ENCODE peak calls at places on chromosomes 1 and 21, in eight cellular contexts. J is cardiac fibroblast, X is IMR-90, R is OCI-LY7, D is nephron progenitor cell, O is left lung, U is AG09309, E is upper lobe of left lung. B is an unnamed sample.

GRCh38 chr21:24829397-24829796 is 777.9 kb downstream of the MRPL39 start:
- DNase-seq in D (no peak), E (no peak), U (no peak), J (no peak), O (no peak), X (no peak), R (no peak), B (no peak)

GRCh38 chr1:240001177-240001740 is 90.4 kb upstream of the FMN2 start:
- DNase-seq in X (no peak), R (no peak), U (no peak), J (no peak), D (no peak), O (no peak), E (no peak), B (no peak)

GRCh38 chr1:150551784-150552691 is 2.8 kb downstream of the ADAMTSL4 start:
- DNase-seq in D (no peak), J (peak; percentile 94), R (no peak), E (peak; percentile 93), U (peak; percentile 73), O (peak; percentile 94), X (peak; percentile 92), B (peak; percentile 77)

GRCh38 chr1:10622896-10623295 is 148.1 kb downstream of the PEX14 start:
- DNase-seq in U (no peak), R (no peak), X (no peak), D (no peak), O (no peak), E (peak; percentile 8), J (no peak), B (no peak)

GRCh38 chr21:34938079-34938764 is 110.9 kb downstream of the RUNX1 start:
- DNase-seq in D (no peak), U (no peak), R (no peak), X (peak; percentile 45), E (no peak), O (no peak), J (peak; percentile 81), B (no peak)

GRCh38 chr1:94819584-94819944 is 593 bp upstream of the SLC44A3 start:
- DNase-seq in R (no peak), U (no peak), O (no peak), X (no peak), D (no peak), J (no peak), E (no peak), B (no peak)

GRCh38 chr1:168134132-168135041 is 2.3 kb downstream of the GPR161 start:
- DNase-seq in U (no peak), E (no peak), J (no peak), O (no peak), D (peak; percentile 13), X (no peak), R (no peak), B (no peak)

GRCh38 chr1:246065592-246065991 is 441.5 kb downstream of the SMYD3 start:
- DNase-seq in U (no peak), O (no peak), X (no peak), J (no peak), E (no peak), R (no peak), D (no peak), B (no peak)

GRCh38 chr1:27804791-27805190 is 25.8 kb upstream of the PPP1R8 start:
- DNase-seq in J (no peak), R (no peak), D (no peak), E (no peak), O (no peak), U (no peak), X (no peak), B (no peak)

DNA sequence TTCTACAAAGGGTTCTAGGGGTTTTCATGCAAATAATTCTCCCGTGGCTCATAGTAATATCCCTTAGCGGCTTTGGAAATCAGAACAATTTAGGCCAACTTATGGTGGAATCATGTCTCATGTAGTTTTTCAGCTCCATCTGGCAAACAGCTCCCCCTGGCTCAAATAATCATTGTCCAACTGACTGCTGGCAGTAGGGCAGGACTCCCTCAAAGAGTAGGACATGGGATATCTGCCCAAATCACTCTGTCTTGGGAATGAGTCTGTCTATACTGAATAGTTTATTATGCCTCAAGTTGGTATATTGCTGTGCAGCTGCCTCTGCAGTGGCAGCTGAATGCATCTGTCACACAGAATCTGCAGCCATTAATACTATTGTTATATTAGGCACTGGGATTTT is 255.7 kb downstream of the COL11A1 start:
- DNase-seq in X (peak; percentile 18), E (no peak), O (no peak), R (no peak), D (no peak), J (peak; percentile 17), U (no peak), B (no peak)
- TF ChIP-seq CTCF in X (peak; percentile 16), E (no peak), O (no peak), R (no peak), D (no peak), J (peak; percentile 23), U (peak; percentile 42), B (no peak)

GRCh38 chr1:220726634-220727033 is 21.5 kb upstream of the MTARC2 start:
- DNase-seq in J (no peak), U (no peak), O (no peak), D (no peak), E (no peak), R (no peak), X (no peak), B (no peak)
- TF ChIP-seq CTCF in J (peak; percentile 48), U (peak; percentile 6), O (no peak), D (peak; percentile 21), E (no peak), R (peak; percentile 48), X (peak; percentile 3), B (no peak)

GRCh38 chr1:233172201-233172600 is 123.3 kb downstream of the PCNX2 start:
- DNase-seq in U (peak; percentile 16), O (no peak), D (no peak), R (no peak), J (peak; percentile 70), X (peak; percentile 15), E (no peak), B (no peak)
- TF ChIP-seq CTCF in U (peak; percentile 42), O (peak; percentile 18), D (no peak), R (peak; percentile 25), J (peak; percentile 43), X (peak; percentile 20), E (no peak), B (no peak)

DNA sequence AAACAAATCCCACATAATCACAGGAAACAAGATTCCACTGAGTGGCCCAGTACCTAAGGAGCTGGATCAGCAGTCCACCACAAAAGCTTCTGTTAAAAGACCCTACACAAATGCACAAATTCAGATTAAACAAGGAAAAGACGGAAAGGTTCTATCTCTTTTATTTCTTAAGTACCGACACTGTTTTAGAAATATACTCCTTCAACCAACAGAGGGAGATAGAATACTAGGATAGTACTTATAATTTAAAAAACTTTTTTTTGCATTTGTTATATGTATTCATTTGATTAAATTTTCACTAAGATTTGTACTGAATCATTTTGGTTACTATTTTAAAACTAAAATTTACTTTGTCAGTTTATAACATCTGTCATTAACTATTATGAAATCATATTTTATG is 12.5 kb downstream of the CDC7 start:
- DNase-seq in U (no peak), O (no peak), J (peak; percentile 60), D (no peak), E (no peak), R (no peak), X (peak; percentile 52), B (no peak)
- TF ChIP-seq CTCF in U (peak; percentile 31), O (peak; percentile 34), J (peak; percentile 38), D (peak; percentile 19), E (peak; percentile 18), R (peak; percentile 28), X (peak; percentile 57), B (no peak)

GRCh38 chr1:222828939-222829338 is 14.1 kb downstream of the DISP1 start:
- DNase-seq in O (no peak), X (no peak), R (peak; percentile 7), E (no peak), J (no peak), D (no peak), U (no peak), B (no peak)
- TF ChIP-seq CTCF in O (no peak), X (peak; percentile 17), R (peak; percentile 65), E (no peak), J (peak; percentile 24), D (no peak), U (no peak), B (no peak)

B was measured in omental fat pad.